ENCODE peak calls at places on chromosomes 13 and 19, in eight cellular contexts. One of them, this sample, is unnamed.
A peak's percentile ranks its signal among the peaks of the same experiment; 100 is the strongest.

GRCh38 chr19:18832331-18833140 is 777 bp downstream of the UPF1 start:
- DNase-seq in tibial artery: no peak
- DNase-seq in left ventricle myocardium inferior: no peak
- DNase-seq in PC-3: peak; percentile 16
- DNase-seq in neural progenitor cell: peak; percentile 65
- DNase-seq in mucosa of descending colon: peak; percentile 55
- DNase-seq in brain microvascular endothelial cell: peak; percentile 18
- DNase-seq in omental fat pad: no peak
- DNase-seq in this sample: no peak

GRCh38 chr13:29575098-29575497 is 20.4 kb downstream of the SLC7A1 start:
- DNase-seq in tibial artery: no peak
- DNase-seq in left ventricle myocardium inferior: no peak
- DNase-seq in PC-3: no peak
- DNase-seq in neural progenitor cell: no peak
- DNase-seq in mucosa of descending colon: no peak
- DNase-seq in brain microvascular endothelial cell: no peak
- DNase-seq in omental fat pad: no peak
- DNase-seq in this sample: no peak

GRCh38 chr13:89695343-89696257 is 1651.9 kb upstream of the MIR17HG start:
- DNase-seq in tibial artery: no peak
- DNase-seq in left ventricle myocardium inferior: no peak
- DNase-seq in PC-3: peak; percentile 75
- DNase-seq in neural progenitor cell: peak; percentile 60
- DNase-seq in mucosa of descending colon: peak; percentile 62
- DNase-seq in brain microvascular endothelial cell: peak; percentile 5
- DNase-seq in omental fat pad: no peak
- DNase-seq in this sample: peak; percentile 42

GRCh38 chr13:66102864-66103263 is 1127.3 kb downstream of the PCDH9 start:
- DNase-seq in tibial artery: no peak
- DNase-seq in left ventricle myocardium inferior: no peak
- DNase-seq in PC-3: no peak
- DNase-seq in neural progenitor cell: no peak
- DNase-seq in mucosa of descending colon: no peak
- DNase-seq in brain microvascular endothelial cell: no peak
- DNase-seq in omental fat pad: no peak
- DNase-seq in this sample: no peak

GRCh38 chr19:39698535-39698934 is 5.7 kb upstream of the LGALS14 start:
- DNase-seq in tibial artery: no peak
- DNase-seq in left ventricle myocardium inferior: no peak
- DNase-seq in PC-3: no peak
- DNase-seq in neural progenitor cell: no peak
- DNase-seq in mucosa of descending colon: no peak
- DNase-seq in brain microvascular endothelial cell: no peak
- DNase-seq in omental fat pad: no peak
- DNase-seq in this sample: no peak

GRCh38 chr19:48719263-48720171 is at the start of gene MAMSTR:
- DNase-seq in tibial artery: no peak
- DNase-seq in left ventricle myocardium inferior: no peak
- DNase-seq in PC-3: no peak
- DNase-seq in neural progenitor cell: no peak
- DNase-seq in mucosa of descending colon: no peak
- DNase-seq in brain microvascular endothelial cell: no peak
- DNase-seq in omental fat pad: no peak
- DNase-seq in this sample: no peak

GRCh38 chr19:11019824-11020223 is 59.0 kb downstream of the SMARCA4 start:
- DNase-seq in tibial artery: peak; percentile 82
- DNase-seq in left ventricle myocardium inferior: no peak
- DNase-seq in PC-3: no peak
- DNase-seq in neural progenitor cell: no peak
- DNase-seq in mucosa of descending colon: no peak
- DNase-seq in brain microvascular endothelial cell: no peak
- DNase-seq in omental fat pad: no peak
- DNase-seq in this sample: no peak

GRCh38 chr13:45142440-45143345 is 22.4 kb downstream of the GTF2F2 start:
- DNase-seq in tibial artery: no peak
- DNase-seq in left ventricle myocardium inferior: no peak
- DNase-seq in PC-3: peak; percentile 67
- DNase-seq in neural progenitor cell: peak; percentile 5
- DNase-seq in mucosa of descending colon: no peak
- DNase-seq in brain microvascular endothelial cell: no peak
- DNase-seq in omental fat pad: no peak
- DNase-seq in this sample: no peak

GRCh38 chr19:49601482-49602038 is 10.6 kb downstream of the PRR12 start:
- DNase-seq in tibial artery: no peak
- DNase-seq in left ventricle myocardium inferior: no peak
- DNase-seq in PC-3: no peak
- DNase-seq in neural progenitor cell: no peak
- DNase-seq in mucosa of descending colon: no peak
- DNase-seq in brain microvascular endothelial cell: no peak
- DNase-seq in omental fat pad: no peak
- DNase-seq in this sample: no peak

GRCh38 chr13:92573467-92574057 is 653.0 kb upstream of the GPC6 start:
- DNase-seq in tibial artery: no peak
- DNase-seq in left ventricle myocardium inferior: no peak
- DNase-seq in PC-3: peak; percentile 9
- DNase-seq in neural progenitor cell: peak; percentile 76
- DNase-seq in mucosa of descending colon: no peak
- DNase-seq in brain microvascular endothelial cell: peak; percentile 11
- DNase-seq in omental fat pad: no peak
- DNase-seq in this sample: no peak

GRCh38 chr19:2083174-2083854 is 12.8 kb downstream of the MOB3A start:
- DNase-seq in tibial artery: no peak
- DNase-seq in left ventricle myocardium inferior: no peak
- DNase-seq in PC-3: no peak
- DNase-seq in neural progenitor cell: no peak
- DNase-seq in mucosa of descending colon: no peak
- DNase-seq in brain microvascular endothelial cell: no peak
- DNase-seq in omental fat pad: no peak
- DNase-seq in this sample: no peak

GRCh38 chr19:41617941-41618730 is 8.7 kb downstream of the CEACAM4 start:
- DNase-seq in tibial artery: no peak
- DNase-seq in left ventricle myocardium inferior: no peak
- DNase-seq in PC-3: no peak
- DNase-seq in neural progenitor cell: no peak
- DNase-seq in mucosa of descending colon: no peak
- DNase-seq in brain microvascular endothelial cell: no peak
- DNase-seq in omental fat pad: no peak
- DNase-seq in this sample: no peak

GRCh38 chr19:42280761-42281174 is 11.7 kb downstream of the CIC start:
- DNase-seq in tibial artery: peak; percentile 90
- DNase-seq in left ventricle myocardium inferior: no peak
- DNase-seq in PC-3: no peak
- DNase-seq in neural progenitor cell: peak; percentile 51
- DNase-seq in mucosa of descending colon: no peak
- DNase-seq in brain microvascular endothelial cell: no peak
- DNase-seq in omental fat pad: peak; percentile 50
- DNase-seq in this sample: no peak

GRCh38 chr19:51251453-51251790 is 542 bp downstream of the SIGLECL1 start:
- DNase-seq in tibial artery: no peak
- DNase-seq in left ventricle myocardium inferior: no peak
- DNase-seq in PC-3: no peak
- DNase-seq in neural progenitor cell: no peak
- DNase-seq in mucosa of descending colon: no peak
- DNase-seq in brain microvascular endothelial cell: no peak
- DNase-seq in omental fat pad: no peak
- DNase-seq in this sample: no peak

GRCh38 chr19:17329061-17329767 is 5.4 kb downstream of the ANO8 start:
- DNase-seq in tibial artery: no peak
- DNase-seq in left ventricle myocardium inferior: no peak
- DNase-seq in PC-3: no peak
- DNase-seq in neural progenitor cell: peak; percentile 46
- DNase-seq in mucosa of descending colon: no peak
- DNase-seq in brain microvascular endothelial cell: no peak
- DNase-seq in omental fat pad: no peak
- DNase-seq in this sample: no peak

GRCh38 chr13:109481046-109481445 is 305.3 kb downstream of the IRS2 start:
- DNase-seq in tibial artery: no peak
- DNase-seq in left ventricle myocardium inferior: no peak
- DNase-seq in PC-3: no peak
- DNase-seq in neural progenitor cell: no peak
- DNase-seq in mucosa of descending colon: no peak
- DNase-seq in brain microvascular endothelial cell: peak; percentile 88
- DNase-seq in omental fat pad: no peak
- DNase-seq in this sample: no peak

GRCh38 chr13:34179481-34179880 is 361.5 kb downstream of the RFC3 start:
- DNase-seq in tibial artery: no peak
- DNase-seq in left ventricle myocardium inferior: no peak
- DNase-seq in PC-3: no peak
- DNase-seq in neural progenitor cell: peak; percentile 51
- DNase-seq in mucosa of descending colon: no peak
- DNase-seq in brain microvascular endothelial cell: no peak
- DNase-seq in omental fat pad: no peak
- DNase-seq in this sample: no peak

GRCh38 chr19:51138549-51138979 is 3.5 kb upstream of the SIGLEC7 start:
- DNase-seq in tibial artery: peak; percentile 72
- DNase-seq in left ventricle myocardium inferior: peak; percentile 58
- DNase-seq in PC-3: no peak
- DNase-seq in neural progenitor cell: no peak
- DNase-seq in mucosa of descending colon: no peak
- DNase-seq in brain microvascular endothelial cell: no peak
- DNase-seq in omental fat pad: no peak
- DNase-seq in this sample: no peak

GRCh38 chr19:41801682-41802317 is 5.4 kb downstream of the CEACAM3 start:
- DNase-seq in tibial artery: no peak
- DNase-seq in left ventricle myocardium inferior: no peak
- DNase-seq in PC-3: peak; percentile 49
- DNase-seq in neural progenitor cell: no peak
- DNase-seq in mucosa of descending colon: peak; percentile 49
- DNase-seq in brain microvascular endothelial cell: no peak
- DNase-seq in omental fat pad: no peak
- DNase-seq in this sample: no peak

GRCh38 chr13:33109801-33110200 is 93.6 kb downstream of the KL start:
- DNase-seq in tibial artery: no peak
- DNase-seq in left ventricle myocardium inferior: no peak
- DNase-seq in PC-3: no peak
- DNase-seq in neural progenitor cell: peak; percentile 31
- DNase-seq in mucosa of descending colon: no peak
- DNase-seq in brain microvascular endothelial cell: no peak
- DNase-seq in omental fat pad: no peak
- DNase-seq in this sample: no peak
- TF ChIP-seq CTCF in tibial artery: no peak
- TF ChIP-seq CTCF in left ventricle myocardium inferior: peak; percentile 14
- TF ChIP-seq CTCF in PC-3: peak; percentile 48
- TF ChIP-seq CTCF in neural progenitor cell: peak; percentile 50
- TF ChIP-seq CTCF in mucosa of descending colon: no peak
- TF ChIP-seq CTCF in brain microvascular endothelial cell: peak; percentile 61
- TF ChIP-seq CTCF in omental fat pad: no peak
- TF ChIP-seq CTCF in this sample: no peak

GRCh38 chr19:44725251-44725650 is 23.3 kb upstream of the BCL3 start:
- DNase-seq in tibial artery: peak; percentile 66
- DNase-seq in left ventricle myocardium inferior: no peak
- DNase-seq in PC-3: no peak
- DNase-seq in neural progenitor cell: no peak
- DNase-seq in mucosa of descending colon: peak; percentile 89
- DNase-seq in brain microvascular endothelial cell: no peak
- DNase-seq in omental fat pad: no peak
- DNase-seq in this sample: no peak
- TF ChIP-seq CTCF in tibial artery: peak; percentile 4
- TF ChIP-seq CTCF in left ventricle myocardium inferior: no peak
- TF ChIP-seq CTCF in PC-3: no peak
- TF ChIP-seq CTCF in neural progenitor cell: no peak
- TF ChIP-seq CTCF in mucosa of descending colon: no peak
- TF ChIP-seq CTCF in brain microvascular endothelial cell: no peak
- TF ChIP-seq CTCF in omental fat pad: no peak
- TF ChIP-seq CTCF in this sample: no peak

DNA sequence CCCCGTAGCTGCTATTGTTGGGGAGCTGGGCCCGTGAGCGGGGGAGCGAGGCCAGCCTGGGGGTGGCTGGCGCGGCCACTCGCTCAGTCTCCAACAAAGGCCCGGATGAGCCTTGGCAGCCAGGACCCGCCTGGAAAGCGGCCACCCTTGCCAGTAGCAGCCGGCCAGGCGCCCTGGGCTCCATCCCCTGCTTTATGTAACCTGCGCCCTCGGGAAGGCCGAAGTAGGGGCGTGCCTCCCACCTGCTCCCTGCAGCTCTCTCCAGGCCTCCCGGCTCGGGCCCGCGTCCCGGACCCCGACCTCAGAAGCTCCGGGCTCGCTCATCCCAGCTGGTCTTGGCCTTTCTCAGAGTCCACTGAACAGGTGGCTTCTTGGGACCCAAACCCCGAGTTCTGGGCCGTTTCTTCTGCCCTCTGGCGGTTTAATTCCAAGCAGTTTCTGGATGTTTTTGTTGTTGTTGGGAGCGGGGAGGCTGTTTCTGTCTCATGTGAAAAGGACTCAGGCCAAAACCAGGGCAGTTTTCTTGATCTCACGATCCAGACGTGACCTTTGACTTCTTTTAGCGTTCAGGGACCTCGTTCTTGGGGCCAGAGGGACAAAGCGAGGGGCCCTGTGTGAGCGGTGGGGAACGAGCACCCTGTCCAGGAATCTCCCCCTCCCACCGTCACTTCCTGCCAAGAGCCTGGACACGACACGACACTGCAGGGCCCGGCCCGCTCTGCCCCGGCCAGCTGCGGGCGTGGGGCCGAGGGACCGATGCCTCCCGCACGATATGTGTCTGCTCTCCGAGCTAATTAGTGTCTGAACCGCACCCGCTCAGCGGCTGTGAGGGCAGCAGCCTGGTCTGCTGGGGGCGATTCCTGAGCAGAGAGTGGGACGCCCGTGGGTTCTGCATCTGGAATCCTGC is 1.3 kb downstream of the CDC34 start:
- DNase-seq in tibial artery: peak; percentile 91
- DNase-seq in left ventricle myocardium inferior: peak; percentile 86
- DNase-seq in PC-3: peak; percentile 53
- DNase-seq in neural progenitor cell: peak; percentile 86
- DNase-seq in mucosa of descending colon: peak; percentile 67
- DNase-seq in brain microvascular endothelial cell: peak; percentile 54
- DNase-seq in omental fat pad: no peak
- DNase-seq in this sample: no peak
- TF ChIP-seq CTCF in tibial artery: peak; percentile 40
- TF ChIP-seq CTCF in left ventricle myocardium inferior: peak; percentile 59
- TF ChIP-seq CTCF in PC-3: peak; percentile 62
- TF ChIP-seq CTCF in neural progenitor cell: peak; percentile 71
- TF ChIP-seq CTCF in mucosa of descending colon: peak; percentile 10
- TF ChIP-seq CTCF in brain microvascular endothelial cell: peak; percentile 76
- TF ChIP-seq CTCF in omental fat pad: no peak
- TF ChIP-seq CTCF in this sample: peak; percentile 59

GRCh38 chr13:98202026-98202425 is 25.0 kb upstream of the RNF113B start:
- DNase-seq in tibial artery: no peak
- DNase-seq in left ventricle myocardium inferior: no peak
- DNase-seq in PC-3: no peak
- DNase-seq in neural progenitor cell: peak; percentile 25
- DNase-seq in mucosa of descending colon: peak; percentile 62
- DNase-seq in brain microvascular endothelial cell: no peak
- DNase-seq in omental fat pad: no peak
- DNase-seq in this sample: no peak

GRCh38 chr13:98201178-98201577 is 24.1 kb upstream of the RNF113B start:
- DNase-seq in tibial artery: no peak
- DNase-seq in left ventricle myocardium inferior: no peak
- DNase-seq in PC-3: no peak
- DNase-seq in neural progenitor cell: no peak
- DNase-seq in mucosa of descending colon: no peak
- DNase-seq in brain microvascular endothelial cell: no peak
- DNase-seq in omental fat pad: no peak
- DNase-seq in this sample: no peak

GRCh38 chr13:98206946-98207345 is 29.9 kb upstream of the RNF113B start:
- DNase-seq in tibial artery: no peak
- DNase-seq in left ventricle myocardium inferior: no peak
- DNase-seq in PC-3: no peak
- DNase-seq in neural progenitor cell: no peak
- DNase-seq in mucosa of descending colon: no peak
- DNase-seq in brain microvascular endothelial cell: peak; percentile 91
- DNase-seq in omental fat pad: no peak
- DNase-seq in this sample: no peak

GRCh38 chr13:98204546-98204945 is 27.5 kb upstream of the RNF113B start:
- DNase-seq in tibial artery: no peak
- DNase-seq in left ventricle myocardium inferior: no peak
- DNase-seq in PC-3: no peak
- DNase-seq in neural progenitor cell: no peak
- DNase-seq in mucosa of descending colon: no peak
- DNase-seq in brain microvascular endothelial cell: no peak
- DNase-seq in omental fat pad: no peak
- DNase-seq in this sample: no peak

GRCh38 chr13:98203641-98204326 is 26.7 kb upstream of the RNF113B start:
- DNase-seq in tibial artery: no peak
- DNase-seq in left ventricle myocardium inferior: no peak
- DNase-seq in PC-3: no peak
- DNase-seq in neural progenitor cell: no peak
- DNase-seq in mucosa of descending colon: no peak
- DNase-seq in brain microvascular endothelial cell: no peak
- DNase-seq in omental fat pad: no peak
- DNase-seq in this sample: no peak
- TF ChIP-seq CTCF in tibial artery: no peak
- TF ChIP-seq CTCF in left ventricle myocardium inferior: no peak
- TF ChIP-seq CTCF in PC-3: no peak
- TF ChIP-seq CTCF in neural progenitor cell: no peak
- TF ChIP-seq CTCF in mucosa of descending colon: no peak
- TF ChIP-seq CTCF in brain microvascular endothelial cell: no peak
- TF ChIP-seq CTCF in omental fat pad: no peak
- TF ChIP-seq CTCF in this sample: no peak

This sample was measured in progenitor cell of endocrine pancreas.